ENCODE peak calls at places on chromosomes 12 and 14, in five cellular contexts. Q is GM13977; U is testis; Y is activated CD4-positive, alpha-beta T cell treated with anti-CD3 and anti-CD28 coated beads, Interleukin-2, amount 50 U/mL, for 24 hours; B is stimulated activated CD8-positive, alpha-beta memory T cell treated with anti-CD3 and anti-CD28 coated beads, Interleukin-4, amount 100 ng/mL, for 1 hour. S is an unnamed sample.

GRCh38 chr12:92341333-92341691 is 195.7 kb upstream of the BTG1 start:
- DNase-seq in U (no peak), B (no peak), Q (no peak), Y (no peak), S (no peak)

GRCh38 chr12:117622087-117622486 is 260.7 kb upstream of the NOS1 start:
- DNase-seq in Q (no peak), U (no peak), B (no peak), Y (no peak), S (no peak)

GRCh38 chr14:39957987-39958386 is 525.8 kb upstream of the FBXO33 start:
- DNase-seq in Q (no peak), Y (no peak), U (no peak), B (no peak), S (no peak)

GRCh38 chr12:27385756-27386155 is 53.1 kb downstream of the BMAL2 start:
- DNase-seq in Y (no peak), Q (no peak), U (no peak), B (no peak), S (no peak)

GRCh38 chr12:7175493-7175892 is 14.0 kb upstream of the PEX5 start:
- DNase-seq in Q (no peak), Y (no peak), U (no peak), B (no peak), S (no peak)

GRCh38 chr12:70853326-70853725 is 67.2 kb downstream of the PTPRR start:
- DNase-seq in Y (no peak), B (no peak), Q (no peak), U (no peak), S (no peak)

GRCh38 chr14:28142400-28143015 is 624.1 kb upstream of the FOXG1 start:
- DNase-seq in Y (no peak), U (no peak), Q (no peak), B (no peak), S (no peak)

GRCh38 chr12:68236421-68237059 is 10.9 kb upstream of the IL26 start:
- DNase-seq in Y (peak; percentile 17), B (no peak), Q (peak; percentile 27), U (no peak), S (no peak)

GRCh38 chr12:103801709-103802585 is 39.1 kb downstream of the NT5DC3 start:
- DNase-seq in B (no peak), Q (no peak), Y (no peak), U (no peak), S (no peak)

GRCh38 chr12:131869871-131870418 is 24.5 kb upstream of the ULK1 start:
- DNase-seq in Y (no peak), U (no peak), B (no peak), Q (peak; percentile 8), S (no peak)

GRCh38 chr12:26787125-26787495 is 45.9 kb downstream of the ITPR2 start:
- DNase-seq in Q (no peak), U (no peak), B (no peak), Y (no peak), S (no peak)

GRCh38 chr14:61525293-61526011 is 169.9 kb upstream of the HIF1A start:
- DNase-seq in B (no peak), U (peak; percentile 68), Y (peak; percentile 63), Q (no peak), S (peak; percentile 13)

GRCh38 chr12:4412462-4412861 is 33.0 kb upstream of the FGF23 start:
- DNase-seq in U (no peak), Q (no peak), Y (no peak), B (no peak), S (no peak)

GRCh38 chr14:96167224-96168148 is 37.2 kb upstream of the BDKRB2 start:
- DNase-seq in Y (no peak), U (no peak), Q (no peak), B (no peak), S (no peak)